ENCODE peak calls at places on chromosomes 12 and 14, in four cellular contexts. X, Q, P and L are unnamed samples.

GRCh38 chr12:113766880-113767878 is 198.9 kb downstream of the RBM19 start:
- DNase-seq in X (peak; percentile 38), Q (no peak), P (peak; percentile 86), L (no peak)

GRCh38 chr12:4032906-4033628 is 159.9 kb upstream of the PARP11 start:
- DNase-seq in X (no peak), Q (no peak), P (no peak), L (no peak)

GRCh38 chr12:20006856-20007255 is 361.5 kb upstream of the PDE3A start:
- DNase-seq in X (no peak), Q (no peak), P (no peak), L (no peak)

GRCh38 chr14:38329236-38329635 is 73.3 kb upstream of the CLEC14A start:
- DNase-seq in X (no peak), Q (no peak), P (no peak), L (no peak)

GRCh38 chr14:39023939-39024871 is 78.8 kb downstream of the SEC23A start:
- DNase-seq in X (no peak), Q (no peak), P (no peak), L (no peak)

GRCh38 chr14:55780156-55780946 is 200.3 kb downstream of the KTN1 start:
- DNase-seq in X (no peak), Q (no peak), P (no peak), L (no peak)

GRCh38 chr14:88493392-88494185 is 61.2 kb downstream of the PTPN21 start:
- DNase-seq in X (no peak), Q (no peak), P (no peak), L (no peak)

GRCh38 chr14:70776197-70776596 is 33.1 kb downstream of the MAP3K9 start:
- DNase-seq in X (no peak), Q (peak; percentile 76), P (no peak), L (peak; percentile 69)

GRCh38 chr14:57692671-57693070 is 173.2 kb downstream of the SLC35F4 start:
- DNase-seq in X (peak; percentile 22), Q (peak; percentile 9), P (peak; percentile 74), L (peak; percentile 8)

GRCh38 chr12:78562358-78563205 is 302.0 kb upstream of the SYT1 start:
- DNase-seq in X (peak; percentile 2), Q (no peak), P (peak; percentile 69), L (no peak)

GRCh38 chr14:95226801-95227200 is 69.5 kb upstream of the DICER1 start:
- DNase-seq in X (no peak), Q (no peak), P (no peak), L (no peak)

GRCh38 chr12:89864419-89864818 is 155.8 kb upstream of the ATP2B1 start:
- DNase-seq in X (no peak), Q (no peak), P (no peak), L (no peak)

GRCh38 chr14:56183631-56184157 is 65.5 kb downstream of the PELI2 start:
- DNase-seq in X (no peak), Q (no peak), P (no peak), L (no peak)

GRCh38 chr12:120078868-120079267 is 37.7 kb downstream of the RAB35 start:
- DNase-seq in X (no peak), Q (no peak), P (no peak), L (no peak)

DNA sequence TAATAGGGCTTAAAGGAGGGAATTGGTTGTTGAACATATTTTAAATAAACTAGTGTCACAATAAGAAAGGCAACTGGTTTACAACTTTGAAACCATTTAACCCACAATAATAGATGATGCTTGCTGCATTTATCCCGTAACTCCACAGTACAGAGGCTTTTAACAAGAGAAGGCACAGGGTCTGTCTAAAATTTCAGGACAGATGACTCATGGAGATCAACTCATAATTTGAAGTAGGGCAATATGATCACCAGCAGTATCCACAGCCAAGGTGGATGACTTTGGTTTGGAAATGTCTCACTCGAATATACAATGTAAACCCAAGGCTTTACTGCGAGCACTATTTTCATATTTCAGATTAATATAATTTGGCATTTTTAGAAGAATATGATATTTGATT is 340.2 kb downstream of the LRIG3 start:
- DNase-seq in X (no peak), Q (no peak), P (no peak), L (no peak)
- TF ChIP-seq CTCF in X (no peak), Q (no peak), P (no peak), L (no peak)

DNA sequence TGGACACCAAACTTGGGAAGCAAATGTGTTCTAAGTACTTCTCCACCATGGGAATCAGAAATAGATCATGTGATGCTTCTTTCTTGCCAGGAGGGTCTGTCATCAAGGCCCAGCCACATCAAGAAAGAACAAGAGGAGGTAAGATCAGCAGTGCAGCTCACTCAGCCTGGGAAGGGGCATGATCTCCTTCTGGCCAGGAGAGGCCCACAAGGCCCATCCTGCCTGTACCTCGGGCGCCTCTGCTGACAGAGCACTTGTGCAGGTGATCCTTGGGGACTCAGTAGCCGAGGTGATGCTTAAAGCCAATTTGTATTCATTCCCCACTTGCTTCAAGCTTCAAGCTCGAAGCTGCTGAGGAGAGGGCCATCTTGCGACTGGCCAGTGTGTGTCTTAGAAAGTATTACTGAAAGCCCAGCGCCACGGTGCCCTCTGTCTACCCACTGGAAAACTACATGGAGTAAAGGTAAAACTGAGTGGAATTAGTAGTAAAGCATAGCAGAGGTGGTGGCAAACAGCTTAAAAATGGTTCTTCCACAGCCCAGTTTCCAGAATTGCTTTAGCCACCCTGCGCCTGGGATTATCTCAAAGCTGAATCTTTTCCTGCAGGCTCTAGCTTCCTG is 26.2 kb downstream of the RTRAF start:
- DNase-seq in X (no peak), Q (no peak), P (peak; percentile 55), L (no peak)
- TF ChIP-seq CTCF in X (peak; percentile 56), Q (peak; percentile 7), P (peak; percentile 58), L (peak; percentile 9)

GRCh38 chr14:103905861-103906456 is 22.3 kb upstream of the TDRD9 start:
- DNase-seq in X (no peak), Q (no peak), P (no peak), L (no peak)
- TF ChIP-seq CTCF in X (peak; percentile 12), Q (peak; percentile 35), P (peak; percentile 12), L (peak; percentile 2)

GRCh38 chr12:2955888-2956287 is 3.3 kb upstream of the TEAD4 start:
- DNase-seq in X (no peak), Q (no peak), P (no peak), L (no peak)

GRCh38 chr12:2959194-2959507 is at the start of gene TEAD4:
- DNase-seq in X (no peak), Q (peak; percentile 84), P (peak; percentile 87), L (peak; percentile 76)

GRCh38 chr12:2959508-2960431 is 573 bp downstream of the TEAD4 start:
- DNase-seq in X (no peak), Q (peak; percentile 78), P (peak; percentile 72), L (peak; percentile 65)

GRCh38 chr12:2958432-2959193 is 584 bp upstream of the TEAD4 start:
- DNase-seq in X (peak; percentile 56), Q (no peak), P (peak; percentile 88), L (peak; percentile 53)

DNA sequence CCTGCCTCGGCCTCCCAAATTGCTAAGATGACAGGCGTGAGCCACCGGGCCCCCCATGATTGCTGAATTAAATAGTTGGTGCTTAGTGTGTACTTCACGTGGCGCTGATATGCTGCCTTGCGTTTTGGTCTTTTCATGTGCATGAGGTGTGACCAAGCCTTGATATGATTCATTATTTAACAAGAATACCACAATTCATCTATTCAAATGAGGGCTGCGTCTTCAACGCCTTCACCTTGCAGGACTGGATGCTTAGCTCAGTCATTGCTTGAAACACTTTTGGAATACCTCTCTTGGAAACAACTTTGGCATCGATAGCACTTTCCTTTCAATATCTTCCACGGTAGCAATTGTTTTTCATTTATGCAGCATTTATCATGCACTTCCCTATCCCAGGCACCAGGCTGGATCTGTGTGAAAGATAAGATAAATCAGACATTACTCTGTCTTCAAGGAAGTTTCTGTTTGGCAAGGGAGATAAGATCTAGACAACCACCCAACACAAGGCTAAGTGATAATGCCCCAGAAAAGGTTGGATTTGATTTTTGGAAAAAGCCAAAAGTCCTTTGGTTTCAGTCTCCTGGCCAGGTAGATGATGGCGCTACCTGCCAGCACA is 1.3 kb upstream of the TEAD4 start:
- DNase-seq in X (no peak), Q (no peak), P (no peak), L (no peak)
- TF ChIP-seq CTCF in X (no peak), Q (no peak), P (no peak), L (no peak)

GRCh38 chr12:47032644-47033043 is 46.8 kb upstream of the PCED1B start:
- DNase-seq in X (no peak), Q (no peak), P (peak; percentile 78), L (peak; percentile 10)
- TF ChIP-seq CTCF in X (peak; percentile 35), Q (peak; percentile 47), P (peak; percentile 71), L (peak; percentile 30)